ENCODE peak calls at places on chromosomes 4 and X, in four cellular contexts. One of them, this sample, is unnamed.

GRCh38 chr4:11488657-11489448 is 60.2 kb upstream of the HS3ST1 start:
- DNase-seq in foreskin fibroblast: no peak
- DNase-seq in PC-3: peak
- DNase-seq in cardiac fibroblast: no peak
- DNase-seq in this sample: no peak

GRCh38 chr4:126265880-126266279 is 951.1 kb downstream of the FAT4 start:
- DNase-seq in PC-3: no peak
- DNase-seq in foreskin fibroblast: peak
- DNase-seq in cardiac fibroblast: no peak
- DNase-seq in this sample: no peak

GRCh38 chr4:22515145-22515887 is 550 bp downstream of the ADGRA3 start:
- DNase-seq in PC-3: peak
- DNase-seq in foreskin fibroblast: peak
- DNase-seq in cardiac fibroblast: peak
- DNase-seq in this sample: peak

GRCh38 chrX:13120017-13120416 is 75.6 kb upstream of the FAM9C start:
- DNase-seq in foreskin fibroblast: no peak
- DNase-seq in PC-3: peak
- DNase-seq in cardiac fibroblast: peak
- DNase-seq in this sample: no peak

GRCh38 chrX:71533850-71534515 is 1.1 kb downstream of the OGT start:
- DNase-seq in PC-3: peak
- DNase-seq in cardiac fibroblast: peak
- DNase-seq in foreskin fibroblast: peak
- DNase-seq in this sample: no peak

GRCh38 chr4:121784975-121785374 is 16.1 kb upstream of the EXOSC9 start:
- DNase-seq in cardiac fibroblast: peak
- DNase-seq in PC-3: peak
- DNase-seq in foreskin fibroblast: peak
- DNase-seq in this sample: peak

GRCh38 chr4:189036906-189037305 is 897.7 kb downstream of the TRIML1 start:
- DNase-seq in foreskin fibroblast: no peak
- DNase-seq in cardiac fibroblast: no peak
- DNase-seq in PC-3: no peak
- DNase-seq in this sample: no peak

GRCh38 chrX:110341189-110342035 is 17.2 kb upstream of the RTL9 start:
- DNase-seq in cardiac fibroblast: peak
- DNase-seq in foreskin fibroblast: peak
- DNase-seq in PC-3: peak
- DNase-seq in this sample: no peak

GRCh38 chr4:183362916-183363542 is 40.8 kb upstream of the CLDN24 start:
- DNase-seq in cardiac fibroblast: peak
- DNase-seq in PC-3: no peak
- DNase-seq in foreskin fibroblast: peak
- DNase-seq in this sample: no peak

GRCh38 chr4:73923631-73923937 is 54.4 kb downstream of the CXCL1 start:
- DNase-seq in foreskin fibroblast: no peak
- DNase-seq in cardiac fibroblast: no peak
- DNase-seq in PC-3: no peak
- DNase-seq in this sample: no peak

GRCh38 chr4:83599183-83599582 is 63.3 kb downstream of the GPAT3 start:
- DNase-seq in foreskin fibroblast: peak
- DNase-seq in cardiac fibroblast: peak
- DNase-seq in PC-3: peak
- DNase-seq in this sample: no peak

DNA sequence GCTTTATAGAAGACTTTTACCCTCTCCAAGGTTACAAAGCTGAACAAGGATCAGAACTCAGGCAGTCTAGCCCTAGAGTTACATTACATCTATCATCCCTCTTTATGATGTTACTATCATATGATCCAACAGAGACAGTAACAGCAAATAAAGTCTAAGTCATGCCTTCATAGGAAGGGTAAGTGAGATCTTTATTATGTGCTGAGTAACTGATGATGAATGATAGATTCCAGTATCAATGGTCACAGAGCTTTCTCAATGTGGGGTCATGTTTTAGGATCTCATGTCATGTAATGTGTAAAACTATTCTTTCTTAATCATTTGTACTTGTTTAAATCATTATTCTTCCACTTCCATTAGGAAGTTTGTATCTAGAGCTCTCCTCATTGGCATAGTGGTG is 22.8 kb downstream of the ELOVL6 start:
- DNase-seq in PC-3: peak
- DNase-seq in cardiac fibroblast: no peak
- DNase-seq in foreskin fibroblast: peak
- DNase-seq in this sample: no peak
- TF ChIP-seq CTCF in PC-3: no peak
- TF ChIP-seq CTCF in cardiac fibroblast: no peak
- TF ChIP-seq CTCF in foreskin fibroblast: no peak
- TF ChIP-seq CTCF in this sample: no peak

GRCh38 chr4:70992354-70992753 is 1.1 kb upstream of the DCK start:
- DNase-seq in cardiac fibroblast: no peak
- DNase-seq in foreskin fibroblast: no peak
- DNase-seq in PC-3: peak
- DNase-seq in this sample: no peak
- H3K4me3 ChIP-seq in cardiac fibroblast: no peak
- H3K4me3 ChIP-seq in foreskin fibroblast: peak
- H3K4me3 ChIP-seq in PC-3: peak
- H3K4me3 ChIP-seq in this sample: peak

GRCh38 chr4:170374770-170375169 is 285.0 kb upstream of the AADAT start:
- DNase-seq in cardiac fibroblast: no peak
- DNase-seq in foreskin fibroblast: no peak
- DNase-seq in PC-3: peak
- DNase-seq in this sample: no peak
- TF ChIP-seq CTCF in cardiac fibroblast: peak
- TF ChIP-seq CTCF in foreskin fibroblast: no peak
- TF ChIP-seq CTCF in PC-3: peak
- TF ChIP-seq CTCF in this sample: peak

DNA sequence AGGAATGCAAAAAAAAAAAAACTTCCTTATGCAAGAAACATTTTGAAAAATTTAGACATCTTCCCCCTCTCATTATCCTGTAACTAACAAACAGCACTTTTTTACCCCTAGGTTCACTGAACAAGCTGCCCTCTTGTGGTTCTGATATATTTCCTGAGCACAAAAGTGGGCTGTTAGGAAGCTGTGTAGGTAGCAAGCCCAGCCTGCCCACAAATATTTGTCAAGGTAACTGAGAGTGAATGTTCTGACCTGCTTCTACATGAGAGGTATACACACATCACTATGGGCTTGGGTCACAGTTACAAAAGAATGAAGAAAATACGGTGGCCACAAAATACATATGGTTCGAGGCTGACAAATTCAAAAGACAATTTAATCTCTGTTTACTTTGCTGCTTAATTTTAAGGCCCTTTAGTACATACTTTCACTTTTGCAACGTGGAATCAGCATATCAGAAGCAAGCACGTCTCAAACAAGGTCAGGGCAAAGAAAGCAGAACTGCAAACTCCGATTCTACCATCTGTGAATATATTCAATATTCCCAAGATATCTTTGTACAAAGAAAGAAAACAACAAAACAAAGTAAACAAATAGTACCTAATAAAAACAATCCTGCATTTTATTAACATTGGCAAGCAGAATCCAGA is 78.6 kb downstream of the RBM47 start:
- DNase-seq in cardiac fibroblast: peak
- DNase-seq in foreskin fibroblast: peak
- DNase-seq in PC-3: peak
- DNase-seq in this sample: no peak
- H3K4me3 ChIP-seq in cardiac fibroblast: no peak
- H3K4me3 ChIP-seq in foreskin fibroblast: peak
- H3K4me3 ChIP-seq in PC-3: peak
- H3K4me3 ChIP-seq in this sample: no peak

GRCh38 chrX:153953892-153954617 is 9.6 kb upstream of the RENBP start:
- DNase-seq in cardiac fibroblast: no peak
- DNase-seq in foreskin fibroblast: no peak
- DNase-seq in PC-3: no peak
- DNase-seq in this sample: no peak

GRCh38 chrX:153957224-153957623 is 12.8 kb upstream of the RENBP start:
- DNase-seq in PC-3: no peak
- DNase-seq in foreskin fibroblast: no peak
- DNase-seq in cardiac fibroblast: no peak
- DNase-seq in this sample: no peak

GRCh38 chrX:153954618-153955450 is 10.4 kb upstream of the RENBP start:
- DNase-seq in cardiac fibroblast: no peak
- DNase-seq in PC-3: no peak
- DNase-seq in foreskin fibroblast: no peak
- DNase-seq in this sample: no peak

GRCh38 chrX:153956044-153956907 is 11.8 kb upstream of the RENBP start:
- DNase-seq in PC-3: no peak
- DNase-seq in cardiac fibroblast: no peak
- DNase-seq in foreskin fibroblast: no peak
- DNase-seq in this sample: no peak

DNA sequence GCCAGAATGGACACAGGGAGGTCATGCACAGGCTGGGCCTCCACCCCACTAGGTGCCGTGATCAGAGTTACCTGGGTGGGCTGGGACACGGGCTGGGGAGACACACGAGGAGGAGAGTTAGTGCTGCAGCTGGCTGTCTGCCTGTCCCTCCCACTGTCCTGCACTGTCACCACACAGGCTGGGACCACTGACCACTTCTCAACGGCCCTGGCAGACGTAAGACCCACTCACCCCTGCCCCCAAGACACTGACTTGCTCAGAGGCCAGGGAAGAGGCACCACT is 10.9 kb upstream of the RENBP start:
- DNase-seq in foreskin fibroblast: no peak
- DNase-seq in cardiac fibroblast: no peak
- DNase-seq in PC-3: no peak
- DNase-seq in this sample: no peak
- TF ChIP-seq CTCF in foreskin fibroblast: no peak
- TF ChIP-seq CTCF in cardiac fibroblast: no peak
- TF ChIP-seq CTCF in PC-3: no peak
- TF ChIP-seq CTCF in this sample: no peak

GRCh38 chr4:2843023-2843908 is at the start of gene ADD1:
- DNase-seq in foreskin fibroblast: peak
- DNase-seq in cardiac fibroblast: peak
- DNase-seq in PC-3: peak
- DNase-seq in this sample: peak
- H3K4me3 ChIP-seq in foreskin fibroblast: peak
- H3K4me3 ChIP-seq in cardiac fibroblast: peak
- H3K4me3 ChIP-seq in PC-3: peak
- H3K4me3 ChIP-seq in this sample: peak

DNA sequence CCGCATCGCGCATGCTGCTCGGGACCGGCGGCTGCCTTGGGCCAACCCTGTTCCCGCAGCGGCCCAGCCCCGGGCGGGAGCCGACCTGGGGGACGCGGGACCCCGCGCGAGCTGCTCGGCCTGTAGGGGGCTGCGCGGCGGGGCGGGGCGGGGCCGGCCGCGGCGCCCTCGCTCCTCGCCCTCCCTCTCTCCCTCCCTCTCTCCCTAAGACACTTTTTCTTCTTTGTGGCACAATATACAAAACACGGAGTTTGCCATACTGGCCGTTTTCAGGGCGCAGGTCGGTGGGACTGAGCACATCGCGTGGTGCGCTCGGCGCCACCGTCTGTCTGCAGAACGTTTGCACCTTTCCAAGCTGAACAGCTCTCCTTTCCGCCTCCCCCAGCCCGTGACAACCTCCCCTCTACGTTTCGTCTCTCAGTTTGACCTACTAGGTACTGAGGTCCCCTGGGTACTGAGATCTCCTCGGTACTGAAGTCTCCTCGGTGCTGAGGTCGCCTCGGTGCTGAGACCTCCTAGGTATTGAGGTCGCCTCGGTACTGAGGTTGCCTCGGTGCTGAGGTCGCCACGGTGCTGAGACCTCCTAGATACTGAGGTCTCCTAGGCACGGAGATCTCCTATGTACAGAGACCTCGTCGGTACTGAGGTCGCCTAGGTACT is 261.1 kb upstream of the PLCXD1 start:
- DNase-seq in foreskin fibroblast: peak
- DNase-seq in cardiac fibroblast: peak
- DNase-seq in PC-3: peak
- DNase-seq in this sample: no peak
- TF ChIP-seq CTCF in foreskin fibroblast: no peak
- TF ChIP-seq CTCF in cardiac fibroblast: no peak
- TF ChIP-seq CTCF in PC-3: no peak
- TF ChIP-seq CTCF in this sample: no peak

GRCh38 chr4:55947254-55947882 is 1.4 kb upstream of the CEP135 start:
- DNase-seq in foreskin fibroblast: peak
- DNase-seq in cardiac fibroblast: peak
- DNase-seq in PC-3: no peak
- DNase-seq in this sample: peak
- H3K4me3 ChIP-seq in foreskin fibroblast: peak
- H3K4me3 ChIP-seq in cardiac fibroblast: peak
- H3K4me3 ChIP-seq in PC-3: peak
- H3K4me3 ChIP-seq in this sample: peak

DNA sequence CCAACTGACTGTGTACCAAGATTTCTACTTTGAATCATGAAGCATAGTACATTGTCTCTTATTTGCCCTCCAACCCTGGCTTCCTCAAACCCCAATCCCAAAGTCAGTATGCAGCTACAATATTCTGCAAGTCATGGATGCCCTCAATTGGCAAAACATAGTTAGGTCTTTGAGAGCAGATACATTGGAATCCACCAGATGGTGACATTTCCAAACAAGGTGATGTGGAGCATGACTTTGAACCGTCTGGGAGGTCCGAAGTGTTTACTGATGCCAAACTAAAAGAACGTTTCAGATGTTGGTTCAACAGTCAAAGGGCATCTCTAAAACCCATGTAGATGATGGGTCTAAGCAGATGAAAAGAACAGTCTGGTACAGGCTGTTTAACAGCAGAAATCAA is 43.7 kb upstream of the FRMD7 start:
- DNase-seq in cardiac fibroblast: peak
- DNase-seq in foreskin fibroblast: no peak
- DNase-seq in PC-3: no peak
- DNase-seq in this sample: no peak
- TF ChIP-seq CTCF in cardiac fibroblast: no peak
- TF ChIP-seq CTCF in foreskin fibroblast: no peak
- TF ChIP-seq CTCF in PC-3: no peak
- TF ChIP-seq CTCF in this sample: no peak

This sample was measured in astrocyte of the cerebellum.